ENCODE peak calls at places on chromosomes 1 and 21, in ten cellular contexts. G, J, D, F, Z, T, P, Y, R and W are unnamed samples.

GRCh38 chr1:235649722-235650163 is at the start of gene GNG4:
- DNase-seq in G (no peak), J (peak), D (no peak), F (no peak), Z (no peak), T (no peak), P (no peak), Y (no peak), R (no peak), W (no peak)

GRCh38 chr1:181043025-181043880 is 9.5 kb downstream of the MR1 start:
- DNase-seq in G (peak), J (no peak), D (peak), F (no peak), Z (no peak), T (peak), P (no peak), Y (no peak), R (no peak), W (no peak)

GRCh38 chr1:235078927-235079381 is 49.7 kb downstream of the TOMM20 start:
- DNase-seq in G (peak), J (no peak), D (peak), F (no peak), Z (peak), T (no peak), P (peak), Y (no peak), R (no peak), W (peak)

GRCh38 chr1:78171736-78172590 is 126.2 kb downstream of the GIPC2 start:
- DNase-seq in G (peak), J (no peak), D (peak), F (no peak), Z (peak), T (no peak), P (peak), Y (no peak), R (no peak), W (peak)

GRCh38 chr1:98340511-98340910 is 321.0 kb upstream of the SNX7 start:
- DNase-seq in G (peak), J (no peak), D (peak), F (no peak), Z (no peak), T (no peak), P (no peak), Y (no peak), R (no peak), W (no peak)

GRCh38 chr1:204900721-204901120 is 30.1 kb downstream of the NFASC start:
- DNase-seq in G (no peak), J (no peak), D (no peak), F (no peak), Z (no peak), T (no peak), P (no peak), Y (no peak), R (no peak), W (no peak)

GRCh38 chr1:62900566-62900965 is 116.6 kb downstream of the ATG4C start:
- DNase-seq in G (no peak), J (no peak), D (no peak), F (no peak), Z (no peak), T (no peak), P (no peak), Y (no peak), R (no peak), W (no peak)

GRCh38 chr1:76576876-76577817 is 290.1 kb upstream of the ST6GALNAC5 start:
- DNase-seq in G (no peak), J (no peak), D (no peak), F (no peak), Z (no peak), T (no peak), P (no peak), Y (no peak), R (no peak), W (no peak)

GRCh38 chr21:41059871-41060270 is 108.1 kb upstream of the BACE2 start:
- DNase-seq in G (no peak), J (no peak), D (peak), F (no peak), Z (no peak), T (no peak), P (no peak), Y (no peak), R (no peak), W (no peak)

GRCh38 chr1:119664057-119664456 is 16.0 kb upstream of the ZNF697 start:
- DNase-seq in G (no peak), J (no peak), D (no peak), F (no peak), Z (no peak), T (no peak), P (no peak), Y (no peak), R (no peak), W (no peak)